ENCODE peak calls at places on chromosome 20, in nine cellular contexts. H is GM23248; N is CD8-positive, alpha-beta T cell; U is mammary epithelial cell; P is adrenal gland; R is psoas muscle; E is sigmoid colon; Q is breast epithelium; J is heart right ventricle. B is an unnamed sample.

GRCh38 chr20:2640899-2641298 is 11.5 kb upstream of the NOP56 start:
- DNase-seq in H (no peak), N (no peak), U (no peak), P (no peak), R (no peak), E (no peak), Q (no peak), J (no peak), B (no peak)

GRCh38 chr20:40019510-40019909 is 669.5 kb downstream of the MAFB start:
- DNase-seq in H (no peak), N (no peak), U (no peak), P (no peak), R (no peak), E (no peak), Q (no peak), J (no peak), B (no peak)

GRCh38 chr20:64177787-64178186 is 13.5 kb downstream of the MYT1 start:
- DNase-seq in H (no peak), N (no peak), U (no peak), P (no peak), R (no peak), E (no peak), Q (no peak), J (no peak), B (no peak)

GRCh38 chr20:39004508-39004907 is 42.4 kb downstream of the DHX35 start:
- DNase-seq in H (no peak), N (peak; percentile 26), U (peak; percentile 73), P (no peak), R (no peak), E (no peak), Q (no peak), J (no peak), B (no peak)

GRCh38 chr20:47305667-47306066 is 50.8 kb downstream of the ZMYND8 start:
- DNase-seq in H (no peak), N (no peak), U (no peak), P (no peak), R (no peak), E (no peak), Q (no peak), J (no peak), B (no peak)

GRCh38 chr20:19113343-19113930 is 99.0 kb upstream of the SLC24A3 start:
- DNase-seq in H (no peak), N (no peak), U (no peak), P (no peak), R (no peak), E (no peak), Q (no peak), J (no peak), B (no peak)

GRCh38 chr20:32565735-32566032 is 19.4 kb downstream of the NOL4L start:
- DNase-seq in H (no peak), N (no peak), U (no peak), P (no peak), R (no peak), E (no peak), Q (no peak), J (no peak), B (no peak)

GRCh38 chr20:50027611-50028105 is 44.9 kb downstream of the SNAI1 start:
- DNase-seq in H (peak; percentile 95), N (no peak), U (peak; percentile 44), P (peak; percentile 85), R (peak; percentile 71), E (peak; percentile 89), Q (peak; percentile 77), J (peak; percentile 78), B (no peak)

GRCh38 chr20:44532981-44533331 is 11.1 kb upstream of the SERINC3 start:
- DNase-seq in H (peak; percentile 56), N (no peak), U (peak; percentile 31), P (no peak), R (no peak), E (no peak), Q (no peak), J (no peak), B (no peak)

GRCh38 chr20:6819599-6819998 is 52.1 kb downstream of the BMP2 start:
- DNase-seq in H (peak; percentile 6), N (no peak), U (no peak), P (no peak), R (no peak), E (no peak), Q (no peak), J (no peak), B (no peak)

GRCh38 chr20:44745560-44746366 is at the start of gene KCNK15:
- DNase-seq in H (peak; percentile 71), N (peak; percentile 21), U (peak; percentile 35), P (no peak), R (peak; percentile 66), E (peak; percentile 77), Q (no peak), J (peak; percentile 32), B (no peak)

GRCh38 chr20:62356948-62357667 is 10.0 kb downstream of the LAMA5 start:
- DNase-seq in H (peak; percentile 90), N (no peak), U (peak; percentile 58), P (peak; percentile 81), R (peak; percentile 86), E (peak; percentile 89), Q (no peak), J (peak; percentile 87), B (peak; percentile 88)

GRCh38 chr20:35002426-35003210 is 47.0 kb downstream of the MYH7B start:
- DNase-seq in H (no peak), N (no peak), U (no peak), P (no peak), R (no peak), E (peak; percentile 44), Q (no peak), J (no peak), B (no peak)

GRCh38 chr20:46088409-46089075 is 1.2 kb downstream of the NCOA5 start:
- DNase-seq in H (peak; percentile 59), N (no peak), U (peak; percentile 47), P (no peak), R (no peak), E (no peak), Q (no peak), J (no peak), B (no peak)

GRCh38 chr20:14415492-14415891 is 78.1 kb upstream of the FLRT3 start:
- DNase-seq in H (no peak), N (no peak), U (no peak), P (no peak), R (no peak), E (no peak), Q (no peak), J (no peak), B (peak; percentile 89)

GRCh38 chr20:14410869-14411555 is 73.6 kb upstream of the FLRT3 start:
- DNase-seq in H (no peak), N (no peak), U (no peak), P (no peak), R (no peak), E (no peak), Q (no peak), J (no peak), B (no peak)

GRCh38 chr20:14412102-14412501 is 74.7 kb upstream of the FLRT3 start:
- DNase-seq in H (no peak), N (no peak), U (no peak), P (no peak), R (no peak), E (no peak), Q (no peak), J (no peak), B (peak; percentile 39)

GRCh38 chr20:14414560-14414959 is 77.1 kb upstream of the FLRT3 start:
- DNase-seq in H (no peak), N (no peak), U (no peak), P (no peak), R (no peak), E (no peak), Q (no peak), J (no peak), B (no peak)

GRCh38 chr20:14413835-14414234 is 76.4 kb upstream of the FLRT3 start:
- DNase-seq in H (no peak), N (no peak), U (no peak), P (no peak), R (no peak), E (no peak), Q (no peak), J (no peak), B (no peak)
- H3K4me3 ChIP-seq in H (no peak overlapping the region), N (no peak overlapping the region), U (no peak overlapping the region), P (no peak overlapping the region), R (no peak overlapping the region), E (no peak overlapping the region), Q (no peak overlapping the region), J (no peak overlapping the region), B (no peak overlapping the region)

GRCh38 chr20:17682103-17682888 is at the start of gene RRBP1:
- DNase-seq in H (peak; percentile 99), N (peak; percentile 95), U (peak; percentile 99), P (peak; percentile 98), R (peak; percentile 99), E (peak; percentile 99), Q (peak; percentile 97), J (peak; percentile 98), B (peak; percentile 98)
- H3K4me1 ChIP-seq in H (peaks cover 24% of the 10 kb centered on the region), N (peaks cover 18% of the 10 kb centered on the region), U (peaks cover 11% of the 10 kb centered on the region), P (peaks cover 20% of the 10 kb centered on the region), R (peaks cover 11% of the 10 kb centered on the region), E (peaks cover 22% of the 10 kb centered on the region), Q (peaks cover 5% of the 10 kb centered on the region), J (peaks cover 36% of the 10 kb centered on the region), B (peaks cover 10% of the 10 kb centered on the region)

DNA sequence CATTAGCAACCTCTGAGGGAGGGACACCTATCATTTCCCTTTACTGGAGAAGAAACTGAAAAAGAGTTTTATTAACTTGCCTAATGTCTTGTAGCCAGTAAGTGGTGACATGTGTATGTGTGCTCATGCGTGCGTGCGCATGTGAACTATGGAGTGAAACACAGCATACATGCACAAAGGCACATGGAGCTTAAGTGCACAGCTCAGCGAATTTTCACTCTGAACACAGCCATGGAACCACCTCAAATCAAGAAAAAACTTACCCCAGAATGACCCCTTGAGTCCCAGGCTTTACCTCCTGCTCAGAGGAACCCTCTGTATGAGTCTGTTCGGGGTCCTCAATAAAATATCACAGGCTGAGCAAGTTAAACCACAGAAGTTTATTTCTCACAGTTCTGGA is 452.6 kb downstream of the CDH26 start:
- DNase-seq in H (no peak), N (no peak), U (no peak), P (no peak), R (no peak), E (no peak), Q (no peak), J (no peak), B (no peak)
- H3K4me3 ChIP-seq in H (no peak overlapping the region), N (no peak overlapping the region), U (no peak overlapping the region), P (no peak overlapping the region), R (no peak overlapping the region), E (no peak overlapping the region), Q (no peak overlapping the region), J (no peak overlapping the region), B (no peak overlapping the region)

DNA sequence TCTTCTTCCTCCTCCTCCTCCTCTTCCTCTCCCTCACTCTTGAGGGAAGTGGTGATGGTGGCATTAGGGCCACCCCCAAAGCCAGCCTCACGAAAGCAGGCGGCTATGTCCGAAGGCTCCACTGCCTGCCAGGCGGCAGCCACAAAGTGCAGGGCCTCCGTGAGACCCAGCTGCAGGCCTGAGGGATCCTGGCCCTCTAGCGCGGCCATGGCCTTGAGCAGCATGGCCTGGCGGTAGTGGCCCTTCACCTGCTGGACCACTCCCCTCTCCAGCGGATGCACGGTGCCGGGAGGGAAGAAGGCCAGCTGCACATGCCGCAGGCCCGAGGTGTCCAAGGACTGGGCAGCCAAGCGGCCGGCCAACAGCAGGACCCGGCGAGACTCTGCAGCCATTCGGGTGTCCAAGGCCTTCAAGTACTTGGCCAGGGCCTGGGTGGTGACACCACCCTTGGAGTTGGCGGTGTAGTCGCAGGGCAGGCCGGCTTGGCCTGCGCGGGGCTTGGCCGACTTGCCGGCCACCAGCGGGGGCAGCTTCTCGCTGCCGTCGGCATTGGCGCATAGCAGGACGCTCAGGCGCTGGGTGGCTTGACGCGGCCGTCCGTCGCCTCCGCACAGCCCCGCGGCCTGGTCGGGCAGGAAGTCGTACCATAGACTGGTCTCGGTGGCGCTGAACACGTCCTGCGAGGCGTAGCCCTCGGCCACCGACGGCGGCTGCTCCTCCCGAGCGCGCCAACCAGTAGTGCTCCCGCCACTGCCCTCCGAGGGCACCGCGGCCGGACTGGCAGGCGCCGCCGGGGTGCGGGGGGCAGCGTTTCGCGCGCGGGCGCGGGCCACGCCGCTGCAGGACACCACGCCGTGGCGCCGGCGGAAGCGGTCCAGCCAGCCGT is 1.1 kb downstream of the CENPB start:
- DNase-seq in H (peak; percentile 61), N (no peak), U (no peak), P (peak; percentile 56), R (peak; percentile 64), E (no peak), Q (no peak), J (peak; percentile 19), B (no peak)
- H3K4me1 ChIP-seq in H (peaks cover 18% of the 10 kb centered on the region), N (peaks cover 33% of the 10 kb centered on the region), U (peaks cover 35% of the 10 kb centered on the region), P (peaks cover 48% of the 10 kb centered on the region), R (peaks cover 35% of the 10 kb centered on the region), E (peaks cover 53% of the 10 kb centered on the region), Q (peaks cover 37% of the 10 kb centered on the region), J (peaks cover 51% of the 10 kb centered on the region), B (no peaks in the 10 kb centered on the region)